ENCODE peak calls at places on chromosomes 3 and 15, in eight cellular contexts. Y is GOT3; R is iris pigment epithelial cell; F is mesothelial cell of epicardium; B is NCI-H460; X is stimulated activated CD4-positive, alpha-beta T cell treated with anti-CD3 and anti-CD28 coated beads, TNF-alpha, amount 100 ng/mL, for 4 hours; J is HS-5; D is fibroblast of pulmonary artery. O is an unnamed sample.

GRCh38 chr15:62430056-62430455 is 265.0 kb upstream of the C2CD4B start:
- DNase-seq in Y (no peak), R (no peak), F (no peak), B (no peak), X (no peak), J (no peak), D (no peak), O (no peak)

GRCh38 chr15:95567686-95568085 is 762.8 kb upstream of the NR2F2 start:
- DNase-seq in Y (no peak), R (no peak), F (no peak), B (no peak), X (no peak), J (no peak), D (no peak), O (no peak)

GRCh38 chr15:91710072-91710471 is 143.4 kb upstream of the SLCO3A1 start:
- DNase-seq in Y (no peak), R (peak), F (no peak), B (no peak), X (no peak), J (peak), D (no peak), O (no peak)

GRCh38 chr3:135218304-135218703 is 423.2 kb downstream of the EPHB1 start:
- DNase-seq in Y (no peak), R (no peak), F (no peak), B (no peak), X (no peak), J (no peak), D (no peak), O (no peak)

GRCh38 chr3:159583662-159584061 is 405.0 kb upstream of the IL12A start:
- DNase-seq in Y (no peak), R (peak), F (no peak), B (no peak), X (no peak), J (no peak), D (no peak), O (no peak)

GRCh38 chr3:159829056-159829995 is 159.3 kb upstream of the IL12A start:
- DNase-seq in Y (no peak), R (peak), F (no peak), B (peak), X (no peak), J (peak), D (peak), O (no peak)

GRCh38 chr3:174202146-174202545 is 657.0 kb upstream of the NAALADL2 start:
- DNase-seq in Y (no peak), R (no peak), F (no peak), B (no peak), X (no peak), J (no peak), D (no peak), O (no peak)

GRCh38 chr15:59260090-59260489 is 53.4 kb downstream of the LDHAL6B start:
- DNase-seq in Y (no peak), R (no peak), F (no peak), B (no peak), X (no peak), J (no peak), D (no peak), O (no peak)

GRCh38 chr3:180265551-180265950 is 228.8 kb upstream of the PEX5L start:
- DNase-seq in Y (no peak), R (peak), F (no peak), B (no peak), X (no peak), J (peak), D (no peak), O (no peak)

GRCh38 chr3:62193586-62194345 is 179.6 kb downstream of the FEZF2 start:
- DNase-seq in Y (no peak), R (no peak), F (no peak), B (no peak), X (no peak), J (no peak), D (no peak), O (no peak)

GRCh38 chr3:69239063-69239462 is 116.7 kb upstream of the LMOD3 start:
- DNase-seq in Y (no peak), R (no peak), F (no peak), B (no peak), X (no peak), J (no peak), D (no peak), O (no peak)

GRCh38 chr3:43885908-43886618 is 195.3 kb downstream of the ABHD5 start:
- DNase-seq in Y (no peak), R (no peak), F (no peak), B (no peak), X (no peak), J (no peak), D (no peak), O (no peak)

GRCh38 chr3:171427771-171428320 is 32.4 kb downstream of the TNIK start:
- DNase-seq in Y (no peak), R (no peak), F (no peak), B (no peak), X (no peak), J (no peak), D (no peak), O (no peak)

GRCh38 chr3:142117052-142117451 is 32.3 kb downstream of the TFDP2 start:
- DNase-seq in Y (no peak), R (peak), F (no peak), B (no peak), X (no peak), J (no peak), D (peak), O (no peak)

GRCh38 chr3:99250821-99251355 is 349.4 kb upstream of the DCBLD2 start:
- DNase-seq in Y (no peak), R (peak), F (no peak), B (no peak), X (no peak), J (no peak), D (peak), O (no peak)

GRCh38 chr3:139324456-139324855 is 19.4 kb upstream of the MRPS22 start:
- DNase-seq in Y (no peak), R (no peak), F (no peak), B (no peak), X (no peak), J (no peak), D (no peak), O (no peak)

GRCh38 chr15:40282870-40283614 is at the start of gene ANKRD63:
- DNase-seq in Y (no peak), R (no peak), F (no peak), B (no peak), X (peak), J (no peak), D (no peak), O (no peak)

GRCh38 chr3:101182734-101183133 is 137.6 kb downstream of the IMPG2 start:
- DNase-seq in Y (no peak), R (peak), F (no peak), B (no peak), X (no peak), J (no peak), D (peak), O (no peak)

GRCh38 chr15:31440754-31441298 is 114.2 kb downstream of the KLF13 start:
- DNase-seq in Y (no peak), R (peak), F (no peak), B (no peak), X (no peak), J (no peak), D (peak), O (no peak)

GRCh38 chr3:185976977-185977678 is 39.3 kb upstream of the TRA2B start:
- DNase-seq in Y (peak), R (peak), F (peak), B (peak), X (peak), J (peak), D (peak), O (peak)

GRCh38 chr3:39332525-39332924 is 3.0 kb downstream of the CCR8 start:
- DNase-seq in Y (no peak), R (no peak), F (no peak), B (no peak), X (no peak), J (no peak), D (no peak), O (no peak)

GRCh38 chr15:96735621-96736020 is 405.1 kb downstream of the NR2F2 start:
- DNase-seq in Y (no peak), R (no peak), F (no peak), B (no peak), X (no peak), J (no peak), D (no peak), O (no peak)

GRCh38 chr15:66290518-66290917 is 2.9 kb upstream of the DIS3L start:
- DNase-seq in Y (no peak), R (no peak), F (no peak), B (no peak), X (no peak), J (no peak), D (no peak), O (no peak)

GRCh38 chr3:115401298-115401697 is 222.0 kb upstream of the GAP43 start:
- DNase-seq in Y (no peak), R (peak), F (no peak), B (no peak), X (no peak), J (no peak), D (peak), O (no peak)

GRCh38 chr3:108500728-108501127 is 9.7 kb downstream of the MYH15 start:
- DNase-seq in Y (no peak), R (peak), F (no peak), B (no peak), X (no peak), J (no peak), D (no peak), O (no peak)

GRCh38 chr3:99848433-99848832 is 30.8 kb downstream of the CMSS1 start:
- DNase-seq in Y (no peak), R (no peak), F (no peak), B (no peak), X (no peak), J (no peak), D (no peak), O (no peak)

GRCh38 chr15:90388462-90389182 is 580 bp downstream of the IQGAP1 start:
- DNase-seq in Y (no peak), R (peak), F (peak), B (peak), X (peak), J (no peak), D (peak), O (peak)

GRCh38 chr3:177538743-177539730 is 341.8 kb upstream of the TBL1XR1 start:
- DNase-seq in Y (no peak), R (peak), F (no peak), B (no peak), X (no peak), J (no peak), D (no peak), O (no peak)

GRCh38 chr15:68808770-68809169 is 11.9 kb downstream of the ANP32A start:
- DNase-seq in Y (no peak), R (no peak), F (no peak), B (no peak), X (no peak), J (no peak), D (no peak), O (no peak)

GRCh38 chr3:151182349-151183079 is 20.5 kb downstream of the GPR171 start:
- DNase-seq in Y (no peak), R (no peak), F (no peak), B (no peak), X (no peak), J (no peak), D (no peak), O (no peak)

GRCh38 chr15:32643907-32644445 is 2.5 kb downstream of the SCG5 start:
- DNase-seq in Y (no peak), R (peak), F (no peak), B (no peak), X (no peak), J (no peak), D (no peak), O (no peak)

GRCh38 chr15:29888651-29889050 is 66.4 kb upstream of the TJP1 start:
- DNase-seq in Y (no peak), R (peak), F (no peak), B (no peak), X (no peak), J (no peak), D (peak), O (no peak)

GRCh38 chr15:93037341-93038063 is 51.5 kb downstream of the RGMA start:
- DNase-seq in Y (no peak), R (no peak), F (no peak), B (no peak), X (no peak), J (no peak), D (peak), O (no peak)